ENCODE peak calls at places on chromosome 17, in four cellular contexts. One of them, this sample, is unnamed.
A peak's percentile ranks its signal among the peaks of the same experiment; 100 is the strongest.

GRCh38 chr17:60720763-60721531 is 43.3 kb downstream of the BCAS3 start:
- DNase-seq in T-helper 2 cell: no peak
- DNase-seq in dermis blood vessel endothelial cell: peak; percentile 87
- DNase-seq in cardiac fibroblast: peak; percentile 87
- DNase-seq in this sample: peak; percentile 58

GRCh38 chr17:73430848-73431247 is 119.0 kb upstream of the CDC42EP4 start:
- DNase-seq in cardiac fibroblast: peak; percentile 37
- DNase-seq in T-helper 2 cell: no peak
- DNase-seq in dermis blood vessel endothelial cell: no peak
- DNase-seq in this sample: no peak

GRCh38 chr17:53818271-53818670 is 4.5 kb upstream of the KIF2B start:
- DNase-seq in cardiac fibroblast: no peak
- DNase-seq in dermis blood vessel endothelial cell: no peak
- DNase-seq in T-helper 2 cell: no peak
- DNase-seq in this sample: no peak

GRCh38 chr17:83073389-83074063 is 5.9 kb upstream of the METRNL start:
- DNase-seq in dermis blood vessel endothelial cell: no peak
- DNase-seq in cardiac fibroblast: peak; percentile 62
- DNase-seq in T-helper 2 cell: no peak
- DNase-seq in this sample: no peak

GRCh38 chr17:77140878-77141767 is at the start of gene SEC14L1:
- DNase-seq in T-helper 2 cell: no peak
- DNase-seq in cardiac fibroblast: peak; percentile 47
- DNase-seq in dermis blood vessel endothelial cell: peak; percentile 63
- DNase-seq in this sample: peak; percentile 30

GRCh38 chr17:44916059-44916780 is 920 bp upstream of the GFAP start:
- DNase-seq in dermis blood vessel endothelial cell: peak; percentile 27
- DNase-seq in cardiac fibroblast: no peak
- DNase-seq in T-helper 2 cell: no peak
- DNase-seq in this sample: no peak

GRCh38 chr17:78844301-78845005 is 3.8 kb upstream of the USP36 start:
- DNase-seq in T-helper 2 cell: no peak
- DNase-seq in cardiac fibroblast: peak; percentile 60
- DNase-seq in dermis blood vessel endothelial cell: peak; percentile 70
- DNase-seq in this sample: peak; percentile 17

GRCh38 chr17:46038414-46038813 is 39.4 kb downstream of the STH start:
- DNase-seq in dermis blood vessel endothelial cell: no peak
- DNase-seq in T-helper 2 cell: no peak
- DNase-seq in cardiac fibroblast: no peak
- DNase-seq in this sample: no peak

This sample was measured in HFFc6.